ENCODE peak calls at places on chromosomes 6 and 20, in nine cellular contexts. T is left ventricle myocardium inferior; W is stimulated activated CD4-positive, alpha-beta T cell treated with anti-CD3 and anti-CD28 coated beads, TNF-alpha, amount 100 ng/mL, for 1 hour; O is NCI-H1417; S is endothelial cell; U is activated T-cell treated with anti-CD3 and anti-CD28 coated beads for 4 hours; K is GM13977; H is activated naive CD4-positive, alpha-beta T cell treated with anti-CD3 and anti-CD28 coated beads for 36 hours; L is activated CD8-positive, alpha-beta T cell treated with anti-CD3 and anti-CD28 coated beads, Interleukin-2, amount 10 ng/mL, durations not matched to agents 7 days and 5 days. V is an unnamed sample.

GRCh38 chr6:165900970-165901369 is 237.9 kb upstream of the PDE10A start:
- DNase-seq in H (no peak), K (no peak), O (no peak), U (no peak), T (no peak), S (no peak), W (no peak), L (no peak), V (no peak)

GRCh38 chr6:34182751-34183531 is 37.1 kb upstream of the GRM4 start:
- DNase-seq in W (peak), L (peak), K (peak), T (no peak), S (no peak), O (no peak), U (peak), H (peak), V (peak)

GRCh38 chr6:152154559-152155356 is 347.3 kb downstream of the ESR1 start:
- DNase-seq in W (no peak), S (no peak), K (no peak), L (no peak), U (no peak), H (no peak), O (no peak), T (no peak), V (no peak)

GRCh38 chr6:54719633-54720032 is 126.9 kb upstream of the FAM83B start:
- DNase-seq in H (no peak), W (no peak), T (no peak), L (no peak), K (no peak), U (no peak), O (peak), S (no peak), V (no peak)

GRCh38 chr20:57530327-57530981 is 5.5 kb upstream of the CTCFL start:
- DNase-seq in K (no peak), W (no peak), L (no peak), H (no peak), S (no peak), U (no peak), O (no peak), T (no peak), V (no peak)

GRCh38 chr20:22954661-22955060 is 80.5 kb upstream of the SSTR4 start:
- DNase-seq in O (no peak), L (no peak), W (no peak), U (no peak), S (no peak), K (no peak), H (no peak), T (no peak), V (no peak)

GRCh38 chr20:56285496-56285895 is 37.0 kb downstream of the MC3R start:
- DNase-seq in L (no peak), O (no peak), H (no peak), U (no peak), S (no peak), K (no peak), W (no peak), T (no peak), V (no peak)

GRCh38 chr6:169950558-169950957 is 199.1 kb downstream of the ERMARD start:
- DNase-seq in S (no peak), K (no peak), O (peak), W (no peak), T (no peak), U (no peak), L (peak), H (peak), V (peak)

GRCh38 chr6:20335872-20336271 is 65.8 kb upstream of the E2F3 start:
- DNase-seq in L (no peak), T (no peak), S (no peak), O (no peak), K (no peak), U (no peak), W (no peak), H (no peak), V (no peak)

GRCh38 chr6:81895511-81896185 is 143.2 kb upstream of the TENT5A start:
- DNase-seq in U (no peak), O (no peak), T (no peak), H (no peak), L (no peak), W (no peak), K (no peak), S (no peak), V (no peak)

GRCh38 chr6:79672631-79673065 is 41.5 kb downstream of the SH3BGRL2 start:
- DNase-seq in U (no peak), L (no peak), K (peak), T (no peak), S (no peak), W (no peak), O (peak), H (no peak), V (no peak)

GRCh38 chr20:4150095-4150492 is 134.7 kb upstream of the RNF24 start:
- DNase-seq in S (no peak), H (no peak), L (no peak), T (no peak), W (no peak), K (no peak), O (no peak), U (no peak), V (peak)

GRCh38 chr20:43681991-43682410 is 15.1 kb downstream of the MYBL2 start:
- DNase-seq in O (peak), U (no peak), W (no peak), K (peak), L (no peak), S (no peak), T (no peak), H (peak), V (no peak)

GRCh38 chr20:56736285-56736857 is 107.3 kb downstream of the TFAP2C start:
- DNase-seq in H (no peak), O (no peak), L (no peak), S (no peak), U (no peak), W (no peak), K (no peak), T (no peak), V (no peak)

GRCh38 chr6:170372380-170373325 is 66.1 kb downstream of the FAM120B start:
- DNase-seq in T (no peak), H (no peak), L (no peak), W (no peak), S (no peak), O (no peak), K (no peak), U (no peak), V (no peak)

GRCh38 chr6:123913858-123914257 is 110.2 kb downstream of the NKAIN2 start:
- DNase-seq in H (no peak), W (no peak), O (no peak), T (no peak), K (no peak), S (no peak), L (no peak), U (no peak), V (no peak)

GRCh38 chr6:33439956-33440648 is 14.3 kb upstream of the ZBTB9 start:
- DNase-seq in K (no peak), O (no peak), L (no peak), S (no peak), W (no peak), T (no peak), H (no peak), U (no peak), V (no peak)

GRCh38 chr20:829531-829930 is 4.0 kb upstream of the FAM110A start:
- DNase-seq in L (no peak), K (no peak), W (no peak), S (no peak), H (no peak), T (no peak), O (no peak), U (no peak), V (peak)

GRCh38 chr6:64988148-64988547 is 718.9 kb downstream of the EYS start:
- DNase-seq in O (no peak), H (no peak), U (no peak), W (no peak), K (no peak), L (no peak), S (no peak), T (no peak), V (no peak)

GRCh38 chr6:125480571-125480970 is 178.8 kb upstream of the HDDC2 start:
- DNase-seq in T (no peak), S (no peak), L (no peak), O (no peak), W (no peak), H (no peak), U (no peak), K (no peak), V (no peak)

GRCh38 chr6:157791461-157791860 is 31.6 kb upstream of the SNX9 start:
- DNase-seq in W (no peak), U (no peak), O (peak), T (no peak), K (no peak), L (no peak), H (no peak), S (no peak), V (no peak)

GRCh38 chr6:130713144-130713543 is 114.1 kb upstream of the SMLR1 start:
- DNase-seq in H (no peak), K (no peak), S (peak), T (no peak), L (no peak), O (peak), U (no peak), W (no peak), V (no peak)

GRCh38 chr6:1870267-1870666 is 260.6 kb downstream of the FOXC1 start:
- DNase-seq in O (no peak), W (no peak), H (no peak), U (no peak), T (no peak), K (no peak), L (no peak), S (no peak), V (no peak)

GRCh38 chr6:131281471-131282270 is 146.4 kb downstream of the AKAP7 start:
- DNase-seq in K (no peak), L (peak), O (no peak), U (peak), T (peak), W (peak), S (peak), H (peak), V (peak)

GRCh38 chr20:64106435-64106961 is 867 bp downstream of the NPBWR2 start:
- DNase-seq in T (peak), U (no peak), K (no peak), O (no peak), W (no peak), S (no peak), L (no peak), H (peak), V (no peak)

GRCh38 chr6:13873288-13874190 is 51.2 kb upstream of the RNF182 start:
- DNase-seq in H (peak), W (peak), K (peak), O (peak), U (peak), L (peak), S (peak), T (peak), V (peak)

GRCh38 chr6:132734694-132735236 is 20.9 kb upstream of the VNN1 start:
- DNase-seq in U (no peak), W (no peak), K (no peak), H (no peak), T (no peak), O (peak), L (no peak), S (no peak), V (no peak)

GRCh38 chr6:126039284-126039683 is 52.9 kb downstream of the TRMT11 start:
- DNase-seq in L (no peak), U (no peak), O (no peak), S (no peak), H (no peak), K (no peak), T (no peak), W (no peak), V (no peak)

GRCh38 chr6:26553739-26554668 is 15.8 kb downstream of the HMGN4 start:
- DNase-seq in S (peak), W (peak), L (peak), O (peak), K (peak), T (peak), U (peak), H (peak), V (peak)

GRCh38 chr6:116265081-116265829 is 11.4 kb upstream of the TSPYL4 start:
- DNase-seq in O (peak), U (no peak), L (no peak), K (no peak), W (no peak), T (peak), S (no peak), H (peak), V (no peak)

GRCh38 chr6:12148841-12149240 is 136.7 kb downstream of the HIVEP1 start:
- DNase-seq in T (no peak), O (no peak), K (no peak), H (no peak), S (no peak), L (no peak), W (no peak), U (no peak), V (no peak)

GRCh38 chr20:62365814-62366369 is 1.2 kb downstream of the LAMA5 start:
- DNase-seq in H (no peak), S (no peak), L (no peak), T (peak), K (no peak), O (no peak), U (no peak), W (no peak), V (no peak)